ENCODE peak calls at places on chromosome 6, in eight cellular contexts. C is ovary, D is H54, L is breast epithelium, I is A549, F is IMR-90, H is GM12892, O is K562. A is an unnamed sample.

GRCh38 chr6:145814035-145814500 is 527 bp downstream of the FBXO30 start:
- DNase-seq in C (peak), D (peak), L (no peak), I (peak), F (no peak), H (no peak), O (no peak), A (no peak)

GRCh38 chr6:152394303-152394702 is 242.9 kb downstream of the SYNE1 start:
- DNase-seq in C (no peak), D (no peak), L (no peak), I (no peak), F (no peak), H (no peak), O (no peak), A (no peak)

GRCh38 chr6:104754788-104755409 is 104.8 kb downstream of the HACE1 start:
- DNase-seq in C (no peak), D (no peak), L (no peak), I (no peak), F (no peak), H (no peak), O (no peak), A (no peak)

GRCh38 chr6:106128981-106129761 is 43.0 kb downstream of the PRDM1 start:
- DNase-seq in C (no peak), D (no peak), L (no peak), I (peak), F (peak), H (no peak), O (no peak), A (peak)

GRCh38 chr6:84645563-84646266 is 118.7 kb downstream of the TBX18 start:
- DNase-seq in C (no peak), D (no peak), L (no peak), I (no peak), F (peak), H (no peak), O (no peak), A (no peak)

GRCh38 chr6:36912583-36912982 is 26.8 kb downstream of the C6orf89 start:
- DNase-seq in C (no peak), D (peak), L (no peak), I (no peak), F (peak), H (peak), O (no peak), A (no peak)

GRCh38 chr6:126052485-126052884 is 66.1 kb downstream of the TRMT11 start:
- DNase-seq in C (no peak), D (no peak), L (no peak), I (no peak), F (no peak), H (no peak), O (no peak), A (no peak)

GRCh38 chr6:44489912-44490604 is 102.6 kb downstream of the CDC5L start:
- DNase-seq in C (no peak), D (peak), L (peak), I (peak), F (peak), H (no peak), O (no peak), A (peak)

GRCh38 chr6:41269716-41270115 is 16.8 kb downstream of the TREM1 start:
- DNase-seq in C (no peak), D (no peak), L (no peak), I (no peak), F (no peak), H (no peak), O (no peak), A (no peak)

GRCh38 chr6:145025488-145025887 is 709.8 kb downstream of the EPM2A start:
- DNase-seq in C (no peak), D (no peak), L (no peak), I (no peak), F (no peak), H (no peak), O (no peak), A (no peak)

GRCh38 chr6:166266336-166266735 is 41.9 kb downstream of the PRR18 start:
- DNase-seq in C (no peak), D (no peak), L (no peak), I (no peak), F (no peak), H (no peak), O (no peak), A (no peak)

GRCh38 chr6:12126051-12126450 is 113.9 kb downstream of the HIVEP1 start:
- DNase-seq in C (no peak), D (no peak), L (no peak), I (no peak), F (no peak), H (no peak), O (no peak), A (no peak)

GRCh38 chr6:75210885-75211739 is 5.3 kb upstream of the COL12A1 start:
- DNase-seq in C (peak), D (peak), L (no peak), I (no peak), F (peak), H (no peak), O (peak), A (no peak)

GRCh38 chr6:31419842-31420241 is 16.4 kb downstream of the MICA start:
- DNase-seq in C (no peak), D (no peak), L (no peak), I (no peak), F (no peak), H (no peak), O (no peak), A (no peak)

GRCh38 chr6:166269301-166270039 is 38.7 kb downstream of the PRR18 start:
- DNase-seq in C (no peak), D (no peak), L (no peak), I (no peak), F (no peak), H (no peak), O (no peak), A (no peak)

GRCh38 chr6:37756141-37756540 is 58.5 kb upstream of the MDGA1 start:
- DNase-seq in C (no peak), D (no peak), L (no peak), I (no peak), F (no peak), H (no peak), O (no peak), A (no peak)

GRCh38 chr6:474454-475185 is 83.1 kb downstream of the IRF4 start:
- DNase-seq in C (no peak), D (no peak), L (no peak), I (no peak), F (no peak), H (peak), O (no peak), A (no peak)

GRCh38 chr6:145096846-145097245 is 638.5 kb downstream of the EPM2A start:
- DNase-seq in C (no peak), D (no peak), L (no peak), I (no peak), F (no peak), H (no peak), O (no peak), A (no peak)

GRCh38 chr6:34246563-34247391 is 2.0 kb downstream of the SMIM29 start:
- DNase-seq in C (no peak), D (peak), L (no peak), I (no peak), F (peak), H (peak), O (peak), A (no peak)

GRCh38 chr6:137291441-137291840 is 72.3 kb upstream of the IFNGR1 start:
- DNase-seq in C (no peak), D (no peak), L (peak), I (no peak), F (peak), H (no peak), O (no peak), A (peak)

GRCh38 chr6:146595981-146596731 is 2.6 kb upstream of the ADGB start:
- DNase-seq in C (no peak), D (no peak), L (no peak), I (no peak), F (no peak), H (no peak), O (no peak), A (peak)

GRCh38 chr6:51910846-51911245 is 176.6 kb downstream of the PKHD1 start:
- DNase-seq in C (no peak), D (no peak), L (no peak), I (no peak), F (no peak), H (no peak), O (no peak), A (no peak)
- TF ChIP-seq POLR2A in C (no peak), D (no peak), L (no peak), I (no peak), F (no peak), H (no peak), O (no peak), A (no peak)

GRCh38 chr6:143061597-143062385 is 1.1 kb downstream of the AIG1 start:
- DNase-seq in C (no peak), D (no peak), L (no peak), I (no peak), F (peak), H (no peak), O (no peak), A (no peak)

GRCh38 chr6:143058987-143059386 is 1.7 kb upstream of the AIG1 start:
- DNase-seq in C (no peak), D (no peak), L (no peak), I (no peak), F (no peak), H (no peak), O (no peak), A (no peak)

GRCh38 chr6:143060806-143061596 is at the start of gene AIG1:
- DNase-seq in C (peak), D (no peak), L (peak), I (peak), F (no peak), H (no peak), O (peak), A (peak)

GRCh38 chr6:143060354-143060805 is 309 bp upstream of the AIG1 start:
- DNase-seq in C (peak), D (peak), L (peak), I (peak), F (peak), H (peak), O (no peak), A (peak)

DNA sequence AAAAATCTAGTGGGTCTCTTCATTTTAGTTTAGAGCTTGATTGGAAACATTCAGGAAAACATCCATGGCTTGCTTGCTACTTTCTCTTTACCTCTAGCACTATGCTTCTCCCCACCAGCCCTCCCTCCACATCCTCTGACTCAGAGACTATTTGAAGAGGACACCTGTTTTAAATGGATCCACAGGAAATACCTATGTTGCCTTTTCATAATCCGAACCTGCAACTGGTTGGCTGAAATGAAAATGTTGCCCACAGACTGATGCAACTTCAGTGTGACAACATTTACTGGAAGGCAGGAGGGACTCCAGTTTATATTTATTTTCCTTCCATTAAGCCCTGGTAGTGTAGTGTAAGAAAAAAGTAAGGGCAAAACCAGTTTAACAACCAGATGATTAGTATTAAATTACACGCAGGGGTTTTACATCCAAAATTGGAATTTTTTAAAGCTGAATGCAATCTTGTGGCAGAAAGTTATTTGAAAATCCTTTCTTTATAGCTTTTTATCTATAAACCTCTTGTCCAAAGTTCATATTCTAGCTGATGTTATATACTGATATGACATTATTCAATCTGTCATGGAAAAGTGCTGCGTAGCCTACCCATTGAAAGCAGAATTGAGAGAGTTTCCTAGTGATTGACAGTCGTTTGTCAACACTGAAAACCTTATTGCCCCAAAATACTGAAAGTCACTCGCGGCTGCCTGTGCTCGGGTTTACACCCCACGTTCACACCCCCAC is 904 bp upstream of the AIG1 start:
- DNase-seq in C (no peak), D (peak), L (peak), I (no peak), F (peak), H (no peak), O (peak), A (no peak)
- TF ChIP-seq POLR2A in C (no peak), D (no peak), L (no peak), I (no peak), F (no peak), H (no peak), O (no peak), A (no peak)

GRCh38 chr6:88165877-88166492 is at the start of gene CNR1:
- DNase-seq in C (peak), D (no peak), L (no peak), I (peak), F (no peak), H (peak), O (no peak), A (no peak)
- TF ChIP-seq POLR2A in C (no peak), D (no peak), L (no peak), I (no peak), F (no peak), H (peak), O (no peak), A (no peak)

DNA sequence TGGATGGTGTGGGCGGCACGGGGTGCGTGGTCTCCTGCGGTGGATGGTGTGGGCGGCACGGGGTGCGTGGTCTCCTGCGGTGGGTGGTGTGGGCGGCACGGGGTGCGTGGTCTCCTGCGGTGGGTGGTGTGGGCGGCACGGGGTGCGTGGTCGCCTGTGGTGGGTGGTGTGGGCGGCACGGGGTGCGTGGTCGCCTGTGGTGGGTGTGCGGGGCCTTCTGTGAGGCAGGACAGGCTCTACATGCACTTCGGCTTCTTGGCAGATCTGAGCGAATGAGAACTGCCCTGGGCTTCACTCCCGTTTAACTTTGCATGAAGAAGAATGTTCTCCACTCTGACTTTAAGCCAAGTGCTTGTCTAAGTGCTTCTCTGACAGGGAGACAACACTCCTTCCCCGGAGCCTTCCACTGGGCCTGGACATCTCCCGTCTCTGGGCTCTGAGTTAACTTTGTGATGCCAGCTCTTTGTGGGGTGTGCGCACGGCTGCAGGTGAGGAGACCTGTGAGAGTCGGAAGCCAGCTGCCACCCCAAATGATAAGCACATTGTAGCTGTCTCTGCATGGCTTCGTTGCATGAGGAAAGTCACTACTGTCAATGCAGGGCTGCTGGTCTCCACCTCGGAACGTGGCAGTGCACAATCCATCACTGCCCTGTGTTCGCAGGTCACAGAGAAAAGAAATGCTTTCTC is 244.8 kb downstream of the DLL1 start:
- DNase-seq in C (no peak), D (no peak), L (no peak), I (no peak), F (no peak), H (no peak), O (no peak), A (no peak)
- TF ChIP-seq POLR2A in C (no peak), D (no peak), L (no peak), I (no peak), F (no peak), H (no peak), O (no peak), A (no peak)

DNA sequence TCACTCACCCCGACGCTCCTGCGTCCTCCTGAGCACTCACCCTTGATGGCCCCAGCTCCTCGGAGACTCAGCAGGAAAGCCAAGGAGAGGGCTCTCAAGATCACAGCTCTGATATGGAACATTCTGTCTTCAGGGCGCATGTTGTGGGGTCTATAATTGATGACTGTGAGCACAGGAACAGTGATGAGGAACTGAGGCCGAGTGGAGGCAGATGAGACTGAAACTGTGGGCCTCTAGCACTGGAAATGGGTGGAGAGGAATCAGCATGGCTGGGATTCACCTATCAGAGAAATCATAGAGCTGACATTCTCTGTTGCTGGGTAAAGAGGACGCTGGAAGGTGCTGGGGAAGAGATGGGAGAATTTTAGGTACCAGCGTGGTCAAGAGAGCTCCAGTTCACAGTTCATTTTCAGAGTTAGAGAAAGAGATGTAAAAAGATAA is at the start of gene HLA-DPA1:
- DNase-seq in C (no peak), D (peak), L (no peak), I (peak), F (peak), H (peak), O (no peak), A (no peak)
- TF ChIP-seq POLR2A in C (no peak), D (no peak), L (no peak), I (no peak), F (no peak), H (peak), O (no peak), A (no peak)

GRCh38 chr6:167932468-167933276 is 64.8 kb upstream of the KIF25 start:
- DNase-seq in C (no peak), D (no peak), L (peak), I (peak), F (no peak), H (no peak), O (no peak), A (no peak)
- TF ChIP-seq POLR2A in C (no peak), D (no peak), L (no peak), I (no peak), F (no peak), H (no peak), O (no peak), A (no peak)

GRCh38 chr6:13614926-13615801 is at the start of gene NOL7:
- DNase-seq in C (peak), D (peak), L (peak), I (peak), F (peak), H (peak), O (peak), A (peak)
- TF ChIP-seq POLR2A in C (peak), D (peak), L (peak), I (peak), F (peak), H (peak), O (peak), A (peak)

A was measured in lower leg skin.